ENCODE peak calls at places on chromosomes 11 and 22, in nine cellular contexts. R is GM12891; X is left cardiac atrium; S is tibial artery; F is astrocyte of the hippocampus; D is ACHN; H is testis; P is activated naive CD4-positive, alpha-beta T cell treated with anti-CD3 and anti-CD28 coated beads, Interleukin-2, amount 10 ng/mL, durations not matched to agents 7 days and 5 days; U is NCI-H82. Q is an unnamed sample.

GRCh38 chr11:92140021-92140420 is 84.6 kb upstream of the FAT3 start:
- DNase-seq in R (no peak), X (no peak), S (no peak), F (no peak), D (no peak), H (no peak), P (no peak), U (no peak), Q (no peak)

GRCh38 chr22:28188480-28188879 is 269.4 kb upstream of the PITPNB start:
- DNase-seq in R (no peak), X (no peak), S (no peak), F (no peak), D (no peak), H (no peak), P (no peak), U (no peak), Q (peak; percentile 44)

GRCh38 chr11:67276821-67277230 is 10.6 kb downstream of the GRK2 start:
- DNase-seq in R (no peak), X (peak; percentile 68), S (peak; percentile 70), F (peak; percentile 31), D (no peak), H (no peak), P (peak; percentile 57), U (peak; percentile 54), Q (peak; percentile 40)

GRCh38 chr11:43575931-43576833 is 104.4 kb upstream of the HSD17B12 start:
- DNase-seq in R (no peak), X (no peak), S (no peak), F (peak; percentile 63), D (no peak), H (no peak), P (no peak), U (peak; percentile 27), Q (no peak)

GRCh38 chr22:26847816-26848215 is 190.4 kb downstream of the MIAT start:
- DNase-seq in R (no peak), X (no peak), S (no peak), F (no peak), D (no peak), H (no peak), P (no peak), U (no peak), Q (no peak)

GRCh38 chr11:12863605-12864121 is 145.5 kb upstream of the RASSF10 start:
- DNase-seq in R (no peak), X (peak; percentile 38), S (peak; percentile 38), F (peak; percentile 85), D (no peak), H (no peak), P (no peak), U (no peak), Q (peak; percentile 70)

GRCh38 chr11:13052130-13052541 is 43.0 kb downstream of the RASSF10 start:
- DNase-seq in R (no peak), X (no peak), S (no peak), F (peak; percentile 13), D (no peak), H (no peak), P (no peak), U (no peak), Q (no peak)

GRCh38 chr11:68495330-68495729 is 34.8 kb downstream of the PPP6R3 start:
- DNase-seq in R (no peak), X (no peak), S (no peak), F (no peak), D (no peak), H (no peak), P (no peak), U (no peak), Q (no peak)

GRCh38 chr22:23388492-23389009 is 191.5 kb downstream of the IGLL1 start:
- DNase-seq in R (no peak), X (no peak), S (no peak), F (no peak), D (no peak), H (no peak), P (no peak), U (no peak), Q (no peak)

GRCh38 chr11:121451982-121452608 is at the start of gene SORL1:
- DNase-seq in R (peak; percentile 52), X (peak; percentile 78), S (peak; percentile 88), F (peak; percentile 91), D (peak; percentile 60), H (peak; percentile 89), P (peak; percentile 83), U (peak; percentile 70), Q (peak; percentile 58)

GRCh38 chr11:5394091-5394490 is 10.5 kb downstream of the OR51M1 start:
- DNase-seq in R (no peak), X (no peak), S (no peak), F (no peak), D (no peak), H (no peak), P (no peak), U (no peak), Q (no peak)

GRCh38 chr11:10900686-10901415 is 43.0 kb upstream of the ZBED5 start:
- DNase-seq in R (no peak), X (no peak), S (no peak), F (peak; percentile 34), D (no peak), H (no peak), P (no peak), U (peak; percentile 15), Q (peak; percentile 7)

GRCh38 chr11:95095858-95096587 is 6.4 kb downstream of the ENDOD1 start:
- DNase-seq in R (no peak), X (no peak), S (no peak), F (peak; percentile 78), D (peak; percentile 13), H (no peak), P (no peak), U (no peak), Q (peak; percentile 68)

GRCh38 chr22:31983911-31984661 is 39.8 kb downstream of the YWHAH start:
- DNase-seq in R (no peak), X (no peak), S (no peak), F (no peak), D (no peak), H (peak; percentile 22), P (no peak), U (no peak), Q (no peak)